ENCODE peak calls at places on chromosome 16, in five cellular contexts. H, E, A, V and Z are unnamed samples.

GRCh38 chr16:29315916-29316517 is 90.5 kb downstream of the NPIPB11 start:
- DNase-seq in E (no peak), A (peak; percentile 19), H (peak; percentile 71), V (no peak), Z (no peak)

GRCh38 chr16:14531613-14532012 is 98.4 kb downstream of the PARN start:
- DNase-seq in H (no peak), V (no peak), E (no peak), A (no peak), Z (no peak)

GRCh38 chr16:73064227-73064995 is 16.5 kb upstream of the ZFHX3 start:
- DNase-seq in H (peak; percentile 32), E (no peak), A (peak; percentile 28), V (no peak), Z (peak; percentile 78)

GRCh38 chr16:48188449-48189102 is 32.8 kb upstream of the ABCC12 start:
- DNase-seq in A (no peak), V (peak; percentile 75), H (no peak), E (peak; percentile 89), Z (no peak)

GRCh38 chr16:9845661-9846361 is 336.4 kb downstream of the GRIN2A start:
- DNase-seq in E (no peak), H (no peak), V (no peak), A (no peak), Z (no peak)

GRCh38 chr16:71628810-71629209 is 2.8 kb downstream of the MARVELD3 start:
- DNase-seq in A (no peak), E (no peak), V (no peak), H (no peak), Z (no peak)

GRCh38 chr16:83393196-83393981 is 414.4 kb upstream of the HSBP1 start:
- DNase-seq in E (no peak), A (peak; percentile 19), V (no peak), H (no peak), Z (peak; percentile 33)

GRCh38 chr16:57412584-57412983 is 8.0 kb downstream of the CCL17 start:
- DNase-seq in V (no peak), E (no peak), H (no peak), A (no peak), Z (no peak)

GRCh38 chr16:71479420-71479819 is 9.7 kb downstream of the ZNF19 start:
- DNase-seq in A (peak; percentile 56), E (no peak), V (peak; percentile 55), H (peak; percentile 50), Z (peak; percentile 34)

GRCh38 chr16:57745768-57746167 is 10.2 kb downstream of the KATNB1 start:
- DNase-seq in E (no peak), V (no peak), A (no peak), H (no peak), Z (no peak)

GRCh38 chr16:967077-967541 is 3.7 kb downstream of the LMF1 start:
- DNase-seq in V (no peak), A (no peak), H (no peak), E (no peak), Z (no peak)

GRCh38 chr16:70529051-70529777 is 5.6 kb downstream of the SF3B3 start:
- DNase-seq in A (no peak), E (no peak), V (peak; percentile 36), H (peak; percentile 46), Z (peak; percentile 79)

GRCh38 chr16:27169511-27170071 is 33.7 kb upstream of the KDM8 start:
- DNase-seq in V (peak; percentile 53), E (peak; percentile 13), A (no peak), H (peak; percentile 29), Z (peak; percentile 89)

GRCh38 chr16:56370836-56371235 is 54.5 kb downstream of the AMFR start:
- DNase-seq in A (no peak), H (no peak), V (no peak), E (no peak), Z (peak; percentile 32)

GRCh38 chr16:28261916-28262315 is 30.4 kb upstream of the SBK1 start:
- DNase-seq in H (no peak), A (no peak), V (no peak), E (no peak), Z (no peak)

GRCh38 chr16:72763927-72764628 is 283.9 kb downstream of the ZFHX3 start:
- DNase-seq in E (peak; percentile 11), V (no peak), H (no peak), A (no peak), Z (no peak)

GRCh38 chr16:4767872-4768548 is 1.0 kb upstream of the ZNF500 start:
- DNase-seq in H (no peak), E (peak; percentile 20), A (no peak), V (no peak), Z (peak; percentile 13)

GRCh38 chr16:68756250-68757051 is 19.4 kb downstream of the CDH1 start:
- DNase-seq in E (peak; percentile 94), A (no peak), H (no peak), V (no peak), Z (no peak)

GRCh38 chr16:28573738-28574718 is 20.3 kb downstream of the SGF29 start:
- DNase-seq in A (no peak), V (no peak), H (no peak), E (no peak), Z (no peak)

GRCh38 chr16:49348408-49349176 is 25.0 kb upstream of the C16orf78 start:
- DNase-seq in A (peak; percentile 15), E (no peak), V (no peak), H (no peak), Z (no peak)

GRCh38 chr16:1677339-1677738 is 740 bp upstream of the JPT2 start:
- DNase-seq in E (no peak), V (no peak), H (no peak), A (peak; percentile 20), Z (no peak)

GRCh38 chr16:23348579-23349469 is 46.7 kb downstream of the SCNN1B start:
- DNase-seq in H (no peak), V (no peak), A (peak; percentile 28), E (no peak), Z (no peak)

GRCh38 chr16:70252355-70252988 is 732 bp upstream of the EXOSC6 start:
- DNase-seq in H (peak; percentile 59), E (no peak), V (no peak), A (peak; percentile 39), Z (peak; percentile 11)

GRCh38 chr16:62478903-62479458 is 442.7 kb upstream of the CDH8 start:
- DNase-seq in V (no peak), E (no peak), A (no peak), H (no peak), Z (no peak)

DNA sequence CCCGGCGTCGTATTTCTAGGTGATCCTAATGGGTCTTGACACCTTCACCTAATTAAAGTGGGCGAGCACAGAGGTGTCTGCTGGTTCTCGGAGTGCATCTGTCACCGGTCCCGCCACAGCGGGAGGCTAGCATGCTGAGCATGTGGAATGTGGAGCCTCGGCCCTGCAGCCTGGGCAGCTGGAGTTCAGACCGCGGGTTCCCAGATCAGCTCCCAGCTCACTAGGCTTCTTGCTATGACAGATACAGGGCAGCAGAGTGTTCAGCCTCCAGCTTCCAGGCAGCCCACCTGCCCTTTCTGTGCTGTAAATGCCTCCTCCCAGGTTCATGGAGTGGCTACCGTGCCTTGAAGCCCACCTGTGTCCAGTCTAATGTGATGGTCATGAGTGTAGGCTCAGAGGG is 166.7 kb downstream of the CPPED1 start:
- DNase-seq in H (no peak), E (no peak), V (no peak), A (no peak), Z (no peak)
- TF ChIP-seq MXI1 in H (no peak), E (no peak), V (no peak), A (no peak), Z (no peak)

GRCh38 chr16:52773026-52773425 is 226.1 kb upstream of the TOX3 start:
- DNase-seq in V (no peak), A (no peak), H (no peak), E (no peak), Z (no peak)

DNA sequence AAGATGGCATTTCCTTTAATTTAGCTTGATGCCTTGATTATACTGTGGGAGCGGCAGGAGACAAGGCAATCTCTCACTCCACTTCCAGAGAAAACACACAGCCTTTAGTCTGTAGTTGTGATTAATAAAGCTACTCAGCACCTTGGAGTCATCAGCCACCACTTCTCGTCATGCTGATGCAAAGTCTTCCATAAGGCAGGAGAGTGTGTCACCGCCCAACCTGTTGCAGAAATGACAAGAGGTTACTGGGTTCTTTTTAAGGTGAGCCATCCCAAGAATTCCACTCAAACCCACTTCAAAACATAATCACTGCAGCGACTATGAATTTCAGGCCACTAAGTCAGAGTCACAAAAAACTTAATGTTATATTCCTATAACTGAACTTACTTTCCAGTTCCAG is 223.9 kb upstream of the TOX3 start:
- DNase-seq in H (no peak), E (no peak), A (no peak), V (no peak), Z (no peak)
- TF ChIP-seq MXI1 in H (no peak), E (no peak), A (no peak), V (no peak), Z (no peak)

GRCh38 chr16:81790277-81790676 is 11.2 kb downstream of the PLCG2 start:
- DNase-seq in E (no peak), A (no peak), H (no peak), V (no peak), Z (no peak)
- TF ChIP-seq MXI1 in E (no peak), A (no peak), H (no peak), V (no peak), Z (no peak)

GRCh38 chr16:59950431-59950830 is 1216.3 kb upstream of the GOT2 start:
- DNase-seq in A (no peak), H (no peak), E (no peak), V (no peak), Z (no peak)
- TF ChIP-seq MXI1 in A (no peak), H (no peak), E (no peak), V (no peak), Z (no peak)

GRCh38 chr16:87457051-87457611 is 35.7 kb downstream of the ZCCHC14 start:
- DNase-seq in H (peak; percentile 36), A (no peak), V (no peak), E (no peak), Z (peak; percentile 76)
- TF ChIP-seq MXI1 in H (no peak), A (no peak), V (no peak), E (no peak), Z (no peak)

DNA sequence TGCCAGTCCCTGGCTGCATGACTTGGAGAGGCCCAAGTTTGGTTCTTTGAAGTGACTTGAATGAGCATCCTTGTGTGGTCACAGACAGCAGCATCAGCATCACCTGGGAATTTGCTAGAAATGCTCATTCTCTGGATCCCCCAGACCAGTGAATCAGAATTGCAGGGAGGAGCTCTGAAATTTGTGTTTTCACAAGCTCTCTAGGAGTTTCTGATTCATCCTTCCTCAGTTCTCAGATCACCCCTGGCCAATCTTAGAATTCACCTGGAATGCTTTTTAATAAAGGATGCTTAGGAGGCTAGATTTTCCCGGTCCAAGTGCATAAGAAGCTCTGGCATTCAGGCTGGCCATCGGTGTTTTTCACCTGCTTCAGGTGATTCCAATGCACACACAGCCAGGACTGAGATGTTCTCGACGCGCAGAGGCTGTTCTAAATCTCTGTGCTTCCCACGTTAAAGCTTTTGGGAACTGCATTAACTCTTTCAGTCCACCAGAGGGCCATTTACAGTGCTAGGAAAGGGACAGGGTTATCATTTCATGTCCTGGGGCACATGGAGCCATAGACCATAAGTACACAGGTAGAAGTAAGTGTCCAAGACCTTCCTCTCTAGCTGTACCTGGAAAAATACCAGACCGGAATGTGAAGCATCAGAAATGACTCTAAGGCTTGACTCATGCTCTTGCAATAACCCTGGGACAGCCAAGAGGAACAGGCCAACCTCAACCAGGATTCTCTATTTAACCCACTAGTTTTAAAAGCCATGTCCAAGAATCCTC is 85.7 kb upstream of the XYLT1 start:
- DNase-seq in A (peak; percentile 40), V (peak; percentile 49), H (peak; percentile 58), E (no peak), Z (peak; percentile 33)
- TF ChIP-seq MXI1 in A (no peak), V (no peak), H (no peak), E (no peak), Z (no peak)